ENCODE peak calls at places on chromosome 18, in ten cellular contexts. T is pancreas; K is CD4-positive, CD25-positive, alpha-beta regulatory T cell; D is GM23338; V is HL-60; J is GM23248; R is psoas muscle; X is heart left ventricle; Y is neural progenitor cell; P is heart right ventricle. U is an unnamed sample.

GRCh38 chr18:50607374-50607933 is 47.6 kb downstream of the MAPK4 start:
- DNase-seq in T (no peak), K (no peak), D (no peak), V (no peak), J (no peak), R (no peak), X (no peak), Y (no peak), P (no peak), U (no peak)

GRCh38 chr18:75868031-75868430 is 440.5 kb upstream of the SMIM21 start:
- DNase-seq in T (no peak), K (no peak), D (peak), V (no peak), J (no peak), R (no peak), X (no peak), Y (no peak), P (no peak), U (no peak)

GRCh38 chr18:78619854-78620253 is 359.8 kb upstream of the SALL3 start:
- DNase-seq in T (no peak), K (no peak), D (no peak), V (no peak), J (no peak), R (no peak), X (no peak), Y (no peak), P (no peak), U (no peak)

GRCh38 chr18:13447621-13448020 is 229.1 kb downstream of the LDLRAD4 start:
- DNase-seq in T (no peak), K (no peak), D (peak), V (no peak), J (peak), R (peak), X (no peak), Y (peak), P (peak), U (no peak)

GRCh38 chr18:67845035-67845434 is 328.5 kb upstream of the DSEL start:
- DNase-seq in T (no peak), K (no peak), D (no peak), V (no peak), J (peak), R (no peak), X (no peak), Y (no peak), P (no peak), U (no peak)

GRCh38 chr18:9951022-9951859 is 37.4 kb downstream of the VAPA start:
- DNase-seq in T (no peak), K (no peak), D (peak), V (no peak), J (peak), R (no peak), X (no peak), Y (peak), P (no peak), U (no peak)

GRCh38 chr18:8660316-8660715 is 45.0 kb upstream of the MTCL1 start:
- DNase-seq in T (no peak), K (no peak), D (no peak), V (no peak), J (peak), R (no peak), X (no peak), Y (no peak), P (no peak), U (no peak)

GRCh38 chr18:5510109-5510846 is 33.5 kb downstream of the EPB41L3 start:
- DNase-seq in T (no peak), K (no peak), D (no peak), V (no peak), J (peak), R (no peak), X (no peak), Y (no peak), P (no peak), U (no peak)

GRCh38 chr18:37564796-37565137 is 831 bp downstream of the CELF4 start:
- DNase-seq in T (peak), K (no peak), D (peak), V (no peak), J (peak), R (peak), X (peak), Y (peak), P (peak), U (peak)

GRCh38 chr18:10111944-10112343 is 198.1 kb downstream of the VAPA start:
- DNase-seq in T (no peak), K (no peak), D (no peak), V (no peak), J (no peak), R (no peak), X (no peak), Y (no peak), P (no peak), U (no peak)

GRCh38 chr18:63725682-63726480 is 23.1 kb downstream of the SERPINB11 start:
- DNase-seq in T (no peak), K (no peak), D (no peak), V (no peak), J (no peak), R (no peak), X (no peak), Y (peak), P (no peak), U (no peak)

GRCh38 chr18:58669731-58670379 is 1.4 kb upstream of the MALT1 start:
- DNase-seq in T (no peak), K (no peak), D (no peak), V (peak), J (peak), R (no peak), X (no peak), Y (no peak), P (no peak), U (peak)

GRCh38 chr18:61699397-61700090 is 193.3 kb downstream of the RNF152 start:
- DNase-seq in T (no peak), K (no peak), D (no peak), V (no peak), J (no peak), R (no peak), X (no peak), Y (no peak), P (no peak), U (no peak)

GRCh38 chr18:48825101-48825745 is 125.5 kb downstream of the SMAD7 start:
- DNase-seq in T (no peak), K (no peak), D (no peak), V (no peak), J (peak), R (peak), X (no peak), Y (no peak), P (peak), U (no peak)

GRCh38 chr18:50284226-50284885 is 3.0 kb upstream of the MBD1 start:
- DNase-seq in T (no peak), K (no peak), D (no peak), V (no peak), J (peak), R (no peak), X (no peak), Y (no peak), P (no peak), U (no peak)

GRCh38 chr18:2606335-2606734 is 35.0 kb downstream of the NDC80 start:
- DNase-seq in T (no peak), K (no peak), D (no peak), V (no peak), J (no peak), R (no peak), X (no peak), Y (no peak), P (no peak), U (no peak)
- H3K4me3 ChIP-seq in T (no peak), K (peak), D (no peak), V (no peak), J (no peak), R (no peak), X (no peak), Y (no peak), P (no peak), U (no peak)

DNA sequence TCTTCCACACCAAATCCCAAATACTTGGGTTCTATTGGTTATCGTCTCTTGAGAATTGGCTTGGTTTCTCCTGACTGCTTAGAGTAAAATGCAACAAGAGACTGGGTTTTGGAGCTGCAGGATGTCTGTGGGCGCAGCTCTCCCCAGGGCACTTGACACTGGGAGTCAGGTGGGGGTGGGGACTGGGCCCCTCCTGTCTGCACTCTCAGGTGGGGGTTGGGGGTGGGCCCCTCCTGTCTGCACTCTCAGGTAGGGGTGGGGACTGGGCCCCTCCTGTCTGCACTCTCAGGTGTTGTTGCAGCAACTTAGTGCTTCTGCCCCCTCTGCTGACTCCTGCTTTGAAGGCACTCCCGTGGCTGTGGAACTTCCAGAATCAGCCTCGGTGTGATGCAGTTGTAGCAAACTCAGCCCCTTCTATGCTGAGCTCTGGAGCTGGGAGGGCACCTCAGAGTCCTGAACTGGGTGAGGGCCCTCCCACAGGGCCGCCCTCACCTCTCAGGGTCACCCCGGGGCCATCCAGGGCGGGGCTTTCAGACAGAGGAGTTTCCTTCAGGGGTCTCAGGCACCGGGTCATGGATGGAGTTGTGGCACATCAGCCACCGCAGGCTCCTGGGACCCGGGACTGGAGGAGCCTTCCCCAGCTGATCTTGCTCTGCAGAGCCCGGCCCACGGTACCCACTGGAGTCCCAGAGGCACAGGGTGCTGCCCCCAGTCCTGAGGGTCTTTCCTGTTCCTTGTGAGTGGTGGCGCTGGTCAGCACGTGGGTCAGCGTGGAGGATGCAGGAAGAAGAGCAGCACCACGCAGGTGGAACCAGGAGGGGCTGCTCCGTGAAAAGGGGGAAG is 22.9 kb upstream of the CIDEA start:
- DNase-seq in T (no peak), K (no peak), D (no peak), V (no peak), J (no peak), R (no peak), X (no peak), Y (no peak), P (no peak), U (no peak)
- H3K27ac ChIP-seq in T (no peak), K (no peak), D (no peak), V (no peak), J (no peak), R (no peak), X (no peak), Y (no peak), P (no peak), U (no peak)

DNA sequence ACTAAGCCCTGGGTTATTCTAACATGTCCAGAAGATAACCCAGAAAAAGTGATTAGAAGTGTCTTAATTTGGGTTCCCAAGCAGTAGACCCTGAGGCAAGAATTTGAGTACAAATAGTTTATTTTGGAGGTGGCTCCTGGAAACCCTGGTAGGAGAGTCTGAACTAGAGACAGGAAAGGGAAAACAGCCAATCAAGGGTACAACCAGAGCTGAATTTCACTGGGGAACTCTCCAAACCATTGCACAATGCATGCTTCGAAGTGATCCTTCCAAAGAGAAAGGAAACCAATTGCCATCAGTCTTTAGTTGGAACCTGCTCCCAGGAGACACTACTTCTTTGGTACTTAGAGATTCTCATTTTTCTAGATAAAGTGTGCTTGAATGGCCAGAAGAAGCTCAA is 361.5 kb downstream of the MBD2 start:
- DNase-seq in T (no peak), K (no peak), D (no peak), V (no peak), J (no peak), R (no peak), X (no peak), Y (no peak), P (no peak), U (no peak)
- H3K4me3 ChIP-seq in T (no peak), K (no peak), D (no peak), V (no peak), J (no peak), R (no peak), X (no peak), Y (no peak), P (no peak), U (no peak)

DNA sequence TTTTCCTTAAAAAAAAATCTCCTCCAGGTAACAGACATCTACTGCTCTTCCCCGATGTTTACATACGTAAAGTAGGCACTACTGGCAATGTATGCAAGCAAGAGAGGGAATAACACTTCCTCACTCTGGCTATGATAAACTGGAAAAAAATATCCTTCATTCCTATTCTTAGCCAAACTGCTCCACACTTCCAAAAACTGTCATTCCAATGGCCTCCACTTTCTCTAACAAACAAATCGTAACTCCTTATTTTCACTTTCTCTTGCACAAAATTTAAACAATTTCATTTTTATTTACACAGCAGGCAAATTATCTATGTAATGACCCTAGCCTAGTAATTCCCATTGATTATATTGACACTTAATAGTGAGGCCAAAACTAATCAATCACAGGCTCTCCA is 184.4 kb downstream of the TCF4 start:
- DNase-seq in T (no peak), K (no peak), D (no peak), V (no peak), J (peak), R (no peak), X (no peak), Y (no peak), P (no peak), U (no peak)
- H3K27ac ChIP-seq in T (no peak), K (no peak), D (peak), V (no peak), J (peak), R (peak), X (peak), Y (no peak), P (peak), U (no peak)

DNA sequence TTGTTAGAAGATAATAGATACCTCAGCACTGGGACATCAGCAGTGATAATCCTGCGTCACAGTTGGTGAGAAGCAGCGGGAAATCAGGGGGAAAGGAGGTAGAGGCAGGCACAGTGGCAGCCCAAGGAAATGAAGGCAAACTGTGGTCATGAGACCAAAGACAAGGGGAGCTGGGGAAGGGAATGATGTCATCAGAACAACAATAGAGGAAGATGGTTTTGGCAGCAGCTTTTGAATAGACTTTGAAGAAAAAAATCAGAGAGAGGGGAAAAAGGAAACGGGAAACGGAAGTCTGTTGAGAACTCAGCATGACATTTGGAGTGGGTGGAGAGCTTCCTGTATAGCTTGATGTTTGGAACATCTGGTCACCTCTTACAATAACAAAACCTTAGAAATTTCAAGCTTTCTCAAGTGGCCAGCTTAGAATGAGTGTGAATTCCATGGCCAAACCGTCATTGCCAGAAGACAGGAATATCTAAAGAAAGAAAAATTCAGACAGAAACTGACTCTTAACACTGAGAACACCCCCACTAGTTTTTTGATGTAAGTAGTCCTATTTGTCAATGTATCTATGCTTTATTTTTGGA is 18.4 kb upstream of the YES1 start:
- DNase-seq in T (no peak), K (peak), D (peak), V (peak), J (peak), R (no peak), X (peak), Y (peak), P (peak), U (no peak)
- H3K4me3 ChIP-seq in T (no peak), K (peak), D (no peak), V (no peak), J (peak), R (no peak), X (no peak), Y (no peak), P (no peak), U (no peak)

GRCh38 chr18:36402765-36403396 is 105.4 kb downstream of the FHOD3 start:
- DNase-seq in T (no peak), K (no peak), D (peak), V (no peak), J (peak), R (peak), X (peak), Y (no peak), P (peak), U (no peak)
- H3K27ac ChIP-seq in T (no peak), K (no peak), D (no peak), V (no peak), J (peak), R (peak), X (peak), Y (no peak), P (peak), U (no peak)

U was measured in lung.